ENCODE peak calls at places on chromosome 13, in four cellular contexts. Y is transverse colon; M is Daoy; I is stimulated activated naive CD8-positive, alpha-beta T cell treated with anti-CD3 and anti-CD28 coated beads, Interleukin-15, amount 100 ng/mL, for 72 hours. S is an unnamed sample.

GRCh38 chr13:48571121-48571901 is 38.4 kb upstream of the RCBTB2 start:
- DNase-seq in Y (no peak), I (no peak), M (peak), S (no peak)

GRCh38 chr13:44155422-44156293 is 218.0 kb upstream of the SERP2 start:
- DNase-seq in I (no peak), M (peak), Y (peak), S (no peak)

GRCh38 chr13:30634838-30635237 is 17.1 kb downstream of the USPL1 start:
- DNase-seq in I (no peak), Y (no peak), M (no peak), S (no peak)

GRCh38 chr13:19586904-19587634 is 25.7 kb upstream of the TPTE2 start:
- DNase-seq in M (peak), Y (peak), I (peak), S (peak)

GRCh38 chr13:93233997-93234416 is 7.4 kb downstream of the GPC6 start:
- DNase-seq in Y (no peak), I (no peak), M (no peak), S (no peak)

GRCh38 chr13:77898097-77898496 is 20.5 kb downstream of the EDNRB start:
- DNase-seq in M (no peak), Y (no peak), I (no peak), S (no peak)

GRCh38 chr13:21584973-21585592 is 18.9 kb downstream of the MICU2 start:
- DNase-seq in I (no peak), M (no peak), Y (no peak), S (no peak)

GRCh38 chr13:90628471-90628870 is 719.0 kb upstream of the MIR17HG start:
- DNase-seq in M (no peak), I (no peak), Y (no peak), S (no peak)

GRCh38 chr13:76939215-76939614 is 9.1 kb upstream of the ACOD1 start:
- DNase-seq in Y (no peak), I (no peak), M (no peak), S (no peak)

GRCh38 chr13:49466240-49466914 is 22.3 kb downstream of the SETDB2 start:
- DNase-seq in M (no peak), Y (no peak), I (no peak), S (no peak)

GRCh38 chr13:34419025-34419424 is 523.0 kb upstream of the NBEA start:
- DNase-seq in I (no peak), M (no peak), Y (no peak), S (no peak)

GRCh38 chr13:87656311-87656710 is 14.9 kb upstream of the SLITRK5 start:
- DNase-seq in M (no peak), I (no peak), Y (no peak), S (no peak)

GRCh38 chr13:95724252-95724651 is 47.3 kb downstream of the DNAJC3 start:
- DNase-seq in M (no peak), I (no peak), Y (no peak), S (no peak)

GRCh38 chr13:109160887-109161669 is 531.7 kb downstream of the MYO16 start:
- DNase-seq in Y (no peak), M (peak), I (no peak), S (no peak)

GRCh38 chr13:93862259-93862658 is 617.2 kb downstream of the DCT start:
- DNase-seq in Y (no peak), I (no peak), M (no peak), S (no peak)

GRCh38 chr13:113034451-113035208 is 65.6 kb downstream of the MCF2L start:
- DNase-seq in Y (peak), M (peak), I (no peak), S (no peak)

GRCh38 chr13:104737713-104738112 is 1671.5 kb upstream of the SLC10A2 start:
- DNase-seq in Y (no peak), M (no peak), I (no peak), S (no peak)

GRCh38 chr13:23966691-23967615 is 69.7 kb upstream of the C1QTNF9B start:
- DNase-seq in Y (no peak), I (peak), M (no peak), S (no peak)

GRCh38 chr13:112131740-112132113 is 64.8 kb downstream of the SOX1 start:
- DNase-seq in Y (peak), I (no peak), M (peak), S (no peak)

GRCh38 chr13:98411617-98412310 is 165.1 kb downstream of the STK24 start:
- DNase-seq in I (peak), M (no peak), Y (peak), S (no peak)